ENCODE peak calls at places on chromosomes 4 and X, in four cellular contexts. A is dorsolateral prefrontal cortex, B is progenitor cell of endocrine pancreas, P is HEK293T. U is an unnamed sample.
A peak's percentile ranks its signal among the peaks of the same experiment; 100 is the strongest.

GRCh38 chr4:148062301-148062950 is 330.5 kb downstream of the ARHGAP10 start:
- DNase-seq in A (no peak), B (no peak), P (no peak), U (no peak)

GRCh38 chr4:30553721-30554120 is 166.4 kb upstream of the PCDH7 start:
- DNase-seq in A (no peak), B (no peak), P (no peak), U (no peak)

GRCh38 chr4:99351487-99351886 is 1.1 kb downstream of the ADH1C start:
- DNase-seq in A (no peak), B (no peak), P (no peak), U (no peak)

GRCh38 chr4:47744253-47744652 is 93.6 kb downstream of the CORIN start:
- DNase-seq in A (no peak), B (no peak), P (no peak), U (no peak)

GRCh38 chr4:188975271-188975670 is 836.0 kb downstream of the TRIML1 start:
- DNase-seq in A (no peak), B (no peak), P (no peak), U (no peak)

GRCh38 chr4:159401791-159402380 is 299.0 kb downstream of the RAPGEF2 start:
- DNase-seq in A (no peak), B (no peak), P (no peak), U (no peak)

GRCh38 chr4:162586266-162586665 is 422.5 kb upstream of the FSTL5 start:
- DNase-seq in A (no peak), B (no peak), P (no peak), U (no peak)

GRCh38 chrX:139691843-139692505 is 16.0 kb downstream of the MCF2 start:
- DNase-seq in A (no peak), B (peak; percentile 13), P (no peak), U (no peak)

GRCh38 chr4:77355731-77356130 is 198.7 kb downstream of the CCNG2 start:
- DNase-seq in A (no peak), B (no peak), P (no peak), U (no peak)

GRCh38 chr4:109302366-109303140 is at the start of gene COL25A1:
- DNase-seq in A (no peak), B (peak; percentile 77), P (peak; percentile 84), U (no peak)

GRCh38 chrX:101383679-101384078 is 2.3 kb downstream of the BTK start:
- DNase-seq in A (no peak), B (no peak), P (no peak), U (peak; percentile 60)

GRCh38 chr4:4390046-4390445 is 3.1 kb downstream of the NSG1 start:
- DNase-seq in A (no peak), B (no peak), P (no peak), U (no peak)

GRCh38 chrX:1274786-1275185 is 6.2 kb downstream of the CSF2RA start:
- DNase-seq in A (no peak), B (no peak), P (no peak), U (no peak)

GRCh38 chr4:22417408-22417807 is 98.5 kb downstream of the ADGRA3 start:
- DNase-seq in A (no peak), B (no peak), P (no peak), U (no peak)

GRCh38 chr4:15543537-15544195 is 74.0 kb downstream of the CC2D2A start:
- DNase-seq in A (no peak), B (no peak), P (no peak), U (no peak)

GRCh38 chr4:8915201-8916200 is 43.9 kb upstream of the HMX1 start:
- DNase-seq in A (peak; percentile 20), B (peak; percentile 7), P (no peak), U (no peak)

GRCh38 chrX:110015027-110015426 is 12.1 kb downstream of the TMEM164 start:
- DNase-seq in A (no peak), B (no peak), P (no peak), U (no peak)

GRCh38 chr4:168741281-168742173 is 244.7 kb downstream of the PALLD start:
- DNase-seq in A (no peak), B (no peak), P (no peak), U (no peak)

GRCh38 chr4:67122029-67122428 is 423.3 kb downstream of the CENPC start:
- DNase-seq in A (no peak), B (no peak), P (peak; percentile 27), U (no peak)

U was measured in GM12878.